ENCODE peak calls at places on chromosomes 3 and 15, in nine cellular contexts. S is aorta; K is glutamatergic neuron; O is activated T-cell treated with anti-CD3 and anti-CD28 coated beads for 1 hour; Z is A673; M is Caki2; Q is Jurkat, Clone E6-1; A is HT-29; C is Calu3. P is an unnamed sample.

GRCh38 chr3:187918081-187918644 is 172.9 kb upstream of the BCL6 start:
- DNase-seq in A (no peak), K (no peak), S (no peak), M (no peak), Q (no peak), C (no peak), Z (no peak), O (no peak), P (no peak)

GRCh38 chr3:197499427-197499826 is 56.3 kb downstream of the BDH1 start:
- DNase-seq in S (no peak), M (peak), K (no peak), Q (no peak), A (no peak), Z (no peak), O (no peak), C (no peak), P (no peak)

GRCh38 chr3:195888311-195888761 is 20.0 kb downstream of the TNK2 start:
- DNase-seq in Q (no peak), K (peak), O (no peak), Z (no peak), C (no peak), M (no peak), A (no peak), S (no peak), P (no peak)

GRCh38 chr3:190336516-190337189 is 14.4 kb upstream of the CLDN1 start:
- DNase-seq in K (no peak), Q (no peak), A (no peak), Z (no peak), M (no peak), C (no peak), O (no peak), S (no peak), P (no peak)

GRCh38 chr15:84725001-84725491 is 9.1 kb upstream of the SEC11A start:
- DNase-seq in K (no peak), Z (no peak), O (no peak), S (no peak), Q (peak), M (no peak), C (peak), A (peak), P (no peak)

GRCh38 chr3:101433652-101434051 is 79.4 kb downstream of the SENP7 start:
- DNase-seq in Z (no peak), O (no peak), C (no peak), Q (no peak), S (no peak), M (no peak), K (no peak), A (no peak), P (no peak)

GRCh38 chr3:177647876-177648275 is 450.6 kb upstream of the TBL1XR1 start:
- DNase-seq in O (no peak), A (no peak), C (no peak), Z (no peak), K (no peak), S (no peak), Q (no peak), M (no peak), P (no peak)

GRCh38 chr3:45224824-45225464 is 1.1 kb downstream of the TMEM158 start:
- DNase-seq in Z (peak), M (peak), O (no peak), A (peak), C (peak), K (peak), Q (no peak), S (peak), P (peak)

GRCh38 chr3:54882114-54882833 is 45.6 kb downstream of the LRTM1 start:
- DNase-seq in C (no peak), S (no peak), Z (no peak), O (no peak), M (peak), K (no peak), A (no peak), Q (no peak), P (no peak)

GRCh38 chr3:123586131-123586530 is 1.3 kb upstream of the HACD2 start:
- DNase-seq in A (peak), M (peak), O (peak), Q (peak), C (peak), K (peak), Z (peak), S (peak), P (peak)

GRCh38 chr3:164673738-164674137 is 404.6 kb downstream of the SI start:
- DNase-seq in Q (peak), S (no peak), M (no peak), K (no peak), C (peak), O (no peak), A (peak), Z (peak), P (no peak)

GRCh38 chr3:120067090-120067489 is 27.2 kb downstream of the GSK3B start:
- DNase-seq in K (no peak), A (no peak), S (no peak), C (no peak), Q (no peak), Z (no peak), O (no peak), M (no peak), P (no peak)

GRCh38 chr3:4021162-4021561 is 221.9 kb downstream of the LRRN1 start:
- DNase-seq in O (no peak), S (no peak), M (peak), Z (no peak), K (no peak), C (no peak), A (peak), Q (no peak), P (no peak)

GRCh38 chr15:66229790-66230460 is 23.6 kb downstream of the MEGF11 start:
- DNase-seq in Q (no peak), K (no peak), O (no peak), M (no peak), Z (no peak), A (no peak), S (no peak), C (no peak), P (no peak)

GRCh38 chr3:187015903-187016638 is 85.7 kb downstream of the ST6GAL1 start:
- DNase-seq in K (no peak), A (no peak), C (no peak), M (no peak), Z (peak), Q (no peak), S (no peak), O (no peak), P (no peak)

GRCh38 chr3:195204360-195205166 is 66.4 kb downstream of the XXYLT1 start:
- DNase-seq in O (no peak), M (peak), Z (peak), C (no peak), S (peak), Q (no peak), K (no peak), A (no peak), P (no peak)

GRCh38 chr3:57382933-57383332 is 90.4 kb upstream of the ASB14 start:
- DNase-seq in A (no peak), M (no peak), Z (no peak), C (no peak), K (no peak), Q (no peak), O (no peak), S (no peak), P (no peak)

GRCh38 chr3:185151959-185152432 is 864 bp downstream of the C3orf70 start:
- DNase-seq in M (no peak), S (no peak), O (no peak), K (peak), Z (peak), A (no peak), Q (no peak), C (no peak), P (no peak)

GRCh38 chr15:25439456-25439836 is 622 bp upstream of the UBE3A start:
- DNase-seq in S (no peak), Z (no peak), K (no peak), C (no peak), Q (no peak), O (no peak), M (no peak), A (no peak), P (peak)

GRCh38 chr3:97827741-97828471 is 6.1 kb downstream of the CRYBG3 start:
- DNase-seq in S (no peak), C (no peak), M (no peak), Z (no peak), A (no peak), O (no peak), Q (no peak), K (no peak), P (no peak)

GRCh38 chr15:48798319-48798718 is 12.6 kb downstream of the CEP152 start:
- DNase-seq in C (no peak), A (no peak), Q (no peak), S (no peak), K (peak), Z (peak), M (no peak), O (no peak), P (no peak)

GRCh38 chr3:48797626-48798025 is 50.0 kb downstream of the PRKAR2A start:
- DNase-seq in A (no peak), Z (no peak), K (no peak), C (no peak), S (no peak), M (no peak), Q (no peak), O (no peak), P (no peak)